ENCODE peak calls at places on chromosomes 6 and 20, in five cellular contexts. P is stomach, U is heart left ventricle, Z is HCT116, Q is K562. R is an unnamed sample.
A peak's percentile ranks its signal among the peaks of the same experiment; 100 is the strongest.

GRCh38 chr20:39081255-39081654 is 119.1 kb downstream of the DHX35 start:
- DNase-seq in P (peak; percentile 85), U (peak; percentile 52), Z (peak; percentile 62), Q (peak; percentile 79), R (peak; percentile 73)

GRCh38 chr6:122400121-122400450 is 634 bp downstream of the HSF2 start:
- DNase-seq in P (no peak), U (no peak), Z (no peak), Q (no peak), R (no peak)

GRCh38 chr6:74872754-74873446 is 333.0 kb downstream of the COL12A1 start:
- DNase-seq in P (no peak), U (no peak), Z (no peak), Q (no peak), R (no peak)

GRCh38 chr6:133623065-133623464 is 265.8 kb upstream of the TCF21 start:
- DNase-seq in P (no peak), U (no peak), Z (no peak), Q (no peak), R (no peak)

GRCh38 chr6:46410330-46410953 is 80.8 kb downstream of the RCAN2 start:
- DNase-seq in P (no peak), U (peak; percentile 16), Z (peak; percentile 32), Q (peak; percentile 38), R (no peak)

GRCh38 chr20:53555081-53555480 is 38.6 kb downstream of the ZNF217 start:
- DNase-seq in P (no peak), U (no peak), Z (no peak), Q (no peak), R (no peak)

GRCh38 chr6:139828751-139829519 is 454.5 kb upstream of the CITED2 start:
- DNase-seq in P (no peak), U (no peak), Z (no peak), Q (no peak), R (no peak)

GRCh38 chr6:1603708-1604346 is 5.9 kb upstream of the FOXC1 start:
- DNase-seq in P (no peak), U (no peak), Z (no peak), Q (no peak), R (peak; percentile 22)

GRCh38 chr20:50588034-50588736 is 78.0 kb downstream of the PTPN1 start:
- DNase-seq in P (peak; percentile 78), U (peak; percentile 49), Z (peak; percentile 39), Q (peak; percentile 81), R (peak; percentile 79)

GRCh38 chr6:47452899-47453298 is 24.7 kb upstream of the CD2AP start:
- DNase-seq in P (no peak), U (no peak), Z (no peak), Q (no peak), R (no peak)

GRCh38 chr6:54646069-54646468 is 200.5 kb upstream of the FAM83B start:
- DNase-seq in P (no peak), U (no peak), Z (no peak), Q (no peak), R (no peak)

GRCh38 chr6:148565931-148566663 is 180.7 kb upstream of the UST start:
- DNase-seq in P (peak; percentile 44), U (no peak), Z (peak; percentile 13), Q (no peak), R (no peak)

GRCh38 chr6:22327881-22328280 is 31.0 kb upstream of the PRL start:
- DNase-seq in P (no peak), U (no peak), Z (no peak), Q (no peak), R (no peak)

GRCh38 chr6:145688493-145688905 is 46.8 kb downstream of the EPM2A start:
- DNase-seq in P (no peak), U (no peak), Z (no peak), Q (no peak), R (no peak)

GRCh38 chr20:53253668-53254067 is 281.5 kb downstream of the TSHZ2 start:
- DNase-seq in P (no peak), U (no peak), Z (no peak), Q (no peak), R (no peak)

GRCh38 chr6:121733216-121733615 is 297.8 kb downstream of the GJA1 start:
- DNase-seq in P (no peak), U (no peak), Z (no peak), Q (no peak), R (no peak)

GRCh38 chr6:170150590-170150945 is 140.3 kb downstream of the DLL1 start:
- DNase-seq in P (no peak), U (no peak), Z (no peak), Q (no peak), R (no peak)

GRCh38 chr6:18349350-18349749 is 37.8 kb upstream of the RNF144B start:
- DNase-seq in P (no peak), U (no peak), Z (no peak), Q (no peak), R (no peak)

GRCh38 chr6:136365781-136366354 is 76.2 kb upstream of the BCLAF1 start:
- DNase-seq in P (peak; percentile 34), U (peak; percentile 53), Z (no peak), Q (no peak), R (peak; percentile 45)

GRCh38 chr6:70503813-70504465 is 62.8 kb upstream of the SDHAF4 start:
- DNase-seq in P (no peak), U (no peak), Z (no peak), Q (no peak), R (no peak)

GRCh38 chr20:37911838-37912273 is 8.9 kb downstream of the VSTM2L start:
- DNase-seq in P (no peak), U (peak; percentile 30), Z (no peak), Q (peak; percentile 53), R (no peak)

GRCh38 chr20:57371363-57371762 is 19.8 kb upstream of the RBM38 start:
- DNase-seq in P (no peak), U (no peak), Z (no peak), Q (no peak), R (no peak)

GRCh38 chr20:14616003-14616402 is 278.6 kb upstream of the FLRT3 start:
- DNase-seq in P (no peak), U (no peak), Z (no peak), Q (no peak), R (no peak)

GRCh38 chr20:48828734-48829460 is 1.1 kb upstream of the PREX1 start:
- DNase-seq in P (no peak), U (no peak), Z (no peak), Q (no peak), R (no peak)

GRCh38 chr20:32808438-32808837 is 11.3 kb upstream of the MAPRE1 start:
- DNase-seq in P (no peak), U (no peak), Z (no peak), Q (no peak), R (no peak)

GRCh38 chr20:54086444-54087134 is 16.2 kb upstream of the BCAS1 start:
- DNase-seq in P (no peak), U (no peak), Z (no peak), Q (no peak), R (no peak)

GRCh38 chr20:53918949-53919361 is 151.4 kb downstream of the BCAS1 start:
- DNase-seq in P (no peak), U (no peak), Z (no peak), Q (peak; percentile 57), R (no peak)

GRCh38 chr6:163951326-163951725 is 536.8 kb downstream of the QKI start:
- DNase-seq in P (no peak), U (no peak), Z (no peak), Q (no peak), R (no peak)

DNA sequence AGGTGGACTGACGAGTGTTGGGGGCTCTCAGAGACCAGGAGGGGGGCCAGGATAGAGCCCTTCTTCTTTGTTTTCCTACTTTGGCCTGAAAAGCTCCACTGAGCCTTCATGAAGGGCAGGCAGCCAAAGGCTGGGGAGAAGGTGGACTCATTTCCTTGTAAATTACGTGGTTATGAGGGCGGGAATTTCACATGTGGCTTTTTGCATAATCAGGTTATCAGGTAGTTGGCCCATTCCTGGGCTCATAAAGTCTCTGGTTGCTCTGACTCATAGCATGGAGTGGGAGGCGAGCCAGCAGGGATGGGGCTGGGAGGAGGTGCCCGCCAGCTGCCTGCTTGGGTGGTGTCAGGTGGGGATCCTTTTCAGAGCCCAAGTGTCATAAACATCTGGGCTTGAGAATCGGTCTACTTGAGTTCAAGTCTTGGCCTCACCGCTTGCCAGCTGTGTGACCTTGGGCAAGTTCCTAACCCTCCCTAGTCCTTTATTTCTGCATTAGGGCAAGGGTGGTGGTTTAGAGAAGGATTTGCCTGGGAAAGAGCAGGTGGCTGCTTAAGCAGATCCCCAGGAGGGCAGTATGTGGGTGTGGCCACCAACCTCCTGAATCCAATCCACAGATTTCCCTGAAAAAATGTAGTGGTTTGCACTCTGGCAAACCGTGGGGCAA is 26.5 kb upstream of the RNF24 start:
- DNase-seq in P (peak; percentile 90), U (no peak), Z (peak; percentile 95), Q (peak; percentile 65), R (no peak)
- H3K4me3 ChIP-seq in P (no peak overlapping the region), U (no peak overlapping the region), Z (no peak overlapping the region), Q (no peak overlapping the region), R (no peak overlapping the region)

GRCh38 chr20:21090112-21090737 is 15.9 kb downstream of the LINC00237 start:
- DNase-seq in P (no peak), U (no peak), Z (no peak), Q (no peak), R (no peak)
- TF ChIP-seq POLR2A in P (no peak), U (no peak), Z (no peak), Q (no peak), R (no peak)

DNA sequence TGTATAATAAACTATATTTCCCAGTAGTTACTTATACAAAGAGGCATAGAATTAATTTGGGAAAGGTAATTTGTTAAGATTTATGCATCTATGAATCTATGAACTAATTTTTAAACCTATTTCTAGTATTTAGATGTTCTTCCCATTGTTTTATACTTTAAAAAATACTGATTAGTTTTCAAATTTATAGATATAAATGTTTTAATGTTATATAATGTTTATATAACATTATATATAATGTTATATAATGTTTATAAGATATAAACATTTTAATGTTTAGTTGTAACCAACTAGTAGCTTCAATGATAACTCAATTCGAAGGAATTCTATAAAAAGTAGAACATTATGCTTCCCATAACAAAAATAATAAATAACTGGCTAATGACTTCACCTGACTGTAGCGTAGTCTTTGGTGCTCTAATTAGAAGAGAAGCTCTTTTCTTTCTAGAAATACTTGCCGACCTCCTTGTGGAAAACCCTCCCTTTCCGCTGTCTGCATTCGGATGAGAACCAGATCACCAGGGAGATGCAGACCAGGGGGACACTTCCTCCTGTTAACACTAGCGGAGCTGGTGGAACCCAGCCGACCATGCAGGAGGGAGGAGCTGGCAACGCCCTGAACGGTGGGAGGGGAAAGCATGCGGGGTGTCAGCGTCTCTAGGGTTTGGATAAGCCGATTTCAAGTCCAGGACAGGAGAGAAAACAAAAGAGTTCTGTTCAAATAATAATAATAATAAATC is 158.4 kb downstream of the OR2B2 start:
- DNase-seq in P (peak; percentile 37), U (peak; percentile 47), Z (peak; percentile 90), Q (peak; percentile 84), R (peak; percentile 71)
- H3K4me3 ChIP-seq in P (peak overlapping the region; percentile 66), U (peak overlapping the region; percentile 64), Z (peak overlapping the region; percentile 51), Q (peak overlapping the region; percentile 67), R (peak overlapping the region; percentile 60)

GRCh38 chr6:166382933-166383816 is at the start of gene MPC1:
- DNase-seq in P (peak; percentile 98), U (peak; percentile 97), Z (peak; percentile 85), Q (peak; percentile 97), R (peak; percentile 98)

GRCh38 chr6:166381381-166381732 is 1.4 kb downstream of the MPC1 start:
- DNase-seq in P (no peak), U (no peak), Z (no peak), Q (no peak), R (no peak)

GRCh38 chr6:166381733-166382499 is 824 bp downstream of the MPC1 start:
- DNase-seq in P (peak; percentile 92), U (peak; percentile 75), Z (peak; percentile 45), Q (peak; percentile 63), R (peak; percentile 89)

GRCh38 chr6:166379800-166380199 is 2.9 kb downstream of the MPC1 start:
- DNase-seq in P (peak; percentile 75), U (peak; percentile 55), Z (no peak), Q (no peak), R (peak; percentile 80)

GRCh38 chr6:166382500-166382932 is 224 bp downstream of the MPC1 start:
- DNase-seq in P (no peak), U (no peak), Z (no peak), Q (peak; percentile 76), R (no peak)
- TF ChIP-seq POLR2A in P (no peak), U (no peak), Z (no peak), Q (peak; percentile 86), R (no peak)

R was measured in right lobe of liver.